ENCODE peak calls at places on chromosomes 2 and 18, in six cellular contexts. N, E, R, A, P and B are unnamed samples. For H3K4me1, the result is how much of the 10 kb centered on the place peaks cover.

GRCh38 chr2:220014961-220015360 is 387.5 kb downstream of the SLC4A3 start:
- DNase-seq in A (no peak), N (no peak), E (no peak), R (no peak), P (no peak), B (no peak)

GRCh38 chr18:69755856-69756496 is 191.7 kb downstream of the CD226 start:
- DNase-seq in A (peak), P (no peak), E (no peak), N (no peak), R (no peak), B (no peak)

GRCh38 chr2:46067501-46068292 is 229.5 kb upstream of the EPAS1 start:
- DNase-seq in P (peak), E (peak), A (no peak), N (no peak), R (no peak), B (peak)

GRCh38 chr2:240134956-240135520 is 1.1 kb downstream of the COPS9 start:
- DNase-seq in N (no peak), E (no peak), R (no peak), A (peak), P (peak), B (no peak)

GRCh38 chr2:3465844-3466481 is 53.4 kb downstream of the ADI1 start:
- DNase-seq in R (no peak), N (no peak), E (peak), A (no peak), P (no peak), B (peak)

GRCh38 chr2:190786404-190787166 is 94.0 kb upstream of the GLS start:
- DNase-seq in N (no peak), R (no peak), A (no peak), P (no peak), E (no peak), B (peak)

GRCh38 chr2:55862269-55862668 is 61.3 kb downstream of the EFEMP1 start:
- DNase-seq in N (no peak), A (no peak), R (no peak), P (no peak), E (peak), B (peak)

GRCh38 chr2:205372141-205372540 is 310.2 kb upstream of the NRP2 start:
- DNase-seq in P (no peak), A (no peak), N (no peak), E (no peak), R (no peak), B (peak)

GRCh38 chr2:164009801-164010337 is 274.1 kb upstream of the FIGN start:
- DNase-seq in P (no peak), R (no peak), N (no peak), A (no peak), E (no peak), B (no peak)

GRCh38 chr2:138997849-138998517 is 217.8 kb upstream of the NXPH2 start:
- DNase-seq in P (no peak), A (no peak), E (no peak), R (no peak), N (no peak), B (peak)

GRCh38 chr18:48879008-48879431 is 71.7 kb downstream of the SMAD7 start:
- DNase-seq in P (peak), N (peak), E (peak), R (no peak), A (no peak), B (no peak)

GRCh38 chr18:79625924-79626561 is 53.6 kb upstream of the CTDP1 start:
- DNase-seq in P (no peak), R (no peak), E (no peak), A (no peak), N (no peak), B (no peak)

GRCh38 chr2:53202063-53202462 is 565.5 kb upstream of the CHAC2 start:
- DNase-seq in N (no peak), A (no peak), P (no peak), E (peak), R (no peak), B (peak)

GRCh38 chr2:240991378-240992263 is 6.8 kb upstream of the SNED1 start:
- DNase-seq in A (no peak), N (peak), R (peak), P (peak), E (peak), B (peak)

GRCh38 chr2:164661349-164661748 is 40.1 kb upstream of the GRB14 start:
- DNase-seq in P (no peak), A (no peak), E (no peak), R (no peak), N (no peak), B (no peak)

GRCh38 chr2:152407204-152407721 is 72.3 kb downstream of the FMNL2 start:
- DNase-seq in R (no peak), P (peak), A (no peak), N (no peak), E (peak), B (peak)

GRCh38 chr2:222756951-222757645 is 85.6 kb downstream of the MOGAT1 start:
- DNase-seq in P (no peak), R (no peak), E (peak), N (no peak), A (no peak), B (peak)

GRCh38 chr2:8743261-8743660 is 61.4 kb downstream of the ID2 start:
- DNase-seq in A (no peak), R (no peak), N (no peak), P (no peak), E (no peak), B (no peak)

GRCh38 chr2:144237845-144238637 is 281.9 kb downstream of the ZEB2 start:
- DNase-seq in P (no peak), R (no peak), A (no peak), E (no peak), N (no peak), B (no peak)

GRCh38 chr2:15253247-15253646 is 307.9 kb downstream of the NBAS start:
- DNase-seq in E (no peak), R (no peak), A (no peak), P (no peak), N (no peak), B (no peak)

GRCh38 chr2:66803651-66804050 is 368.7 kb downstream of the MEIS1 start:
- DNase-seq in A (no peak), P (no peak), E (no peak), R (no peak), N (no peak), B (no peak)

GRCh38 chr2:118530976-118531375 is 316.5 kb downstream of the EN1 start:
- DNase-seq in P (no peak), R (no peak), E (no peak), A (no peak), N (no peak), B (peak)

GRCh38 chr2:231708773-231709635 is 679 bp downstream of the PTMA start:
- DNase-seq in R (no peak), P (peak), E (peak), N (peak), A (peak), B (no peak)

GRCh38 chr2:177602611-177603164 is 210.1 kb downstream of the AGPS start:
- DNase-seq in R (no peak), P (peak), E (no peak), A (no peak), N (no peak), B (no peak)

GRCh38 chr2:207143474-207144190 is 22.1 kb downstream of the KLF7 start:
- DNase-seq in A (peak), R (peak), N (peak), P (peak), E (peak), B (no peak)

GRCh38 chr2:207143131-207143473 is 22.6 kb downstream of the KLF7 start:
- DNase-seq in R (no peak), A (no peak), P (no peak), N (no peak), E (no peak), B (no peak)

GRCh38 chr2:207141381-207141780 is 24.4 kb downstream of the KLF7 start:
- DNase-seq in E (no peak), R (no peak), P (no peak), N (no peak), A (no peak), B (no peak)

GRCh38 chr2:207144191-207144795 is 21.5 kb downstream of the KLF7 start:
- DNase-seq in R (no peak), N (no peak), P (no peak), E (no peak), A (no peak), B (no peak)

DNA sequence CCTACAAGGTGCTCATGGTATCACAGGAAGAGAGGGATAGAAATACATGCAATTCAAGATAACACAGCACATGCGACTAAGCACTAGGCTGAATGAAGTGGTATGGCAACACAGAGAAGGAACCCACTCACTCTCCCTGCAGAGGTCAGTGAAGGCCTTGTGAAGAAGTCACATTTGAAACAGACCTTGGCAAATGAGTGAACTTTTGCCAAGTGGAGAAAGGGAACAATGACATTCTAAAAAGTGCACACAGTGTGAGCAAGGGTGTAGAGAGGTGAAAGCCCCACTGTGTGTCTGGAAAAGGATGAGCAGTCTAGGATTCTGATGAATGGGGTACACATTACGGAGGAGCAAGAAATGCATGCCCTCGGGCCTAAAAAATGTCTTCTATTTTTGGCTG is 23.3 kb downstream of the KLF7 start:
- DNase-seq in R (no peak), A (no peak), E (no peak), N (no peak), P (no peak), B (no peak)
- H3K4me1 ChIP-seq in R (half or more), A (under half), E (under half), N (half or more), P (under half), B (under half)

DNA sequence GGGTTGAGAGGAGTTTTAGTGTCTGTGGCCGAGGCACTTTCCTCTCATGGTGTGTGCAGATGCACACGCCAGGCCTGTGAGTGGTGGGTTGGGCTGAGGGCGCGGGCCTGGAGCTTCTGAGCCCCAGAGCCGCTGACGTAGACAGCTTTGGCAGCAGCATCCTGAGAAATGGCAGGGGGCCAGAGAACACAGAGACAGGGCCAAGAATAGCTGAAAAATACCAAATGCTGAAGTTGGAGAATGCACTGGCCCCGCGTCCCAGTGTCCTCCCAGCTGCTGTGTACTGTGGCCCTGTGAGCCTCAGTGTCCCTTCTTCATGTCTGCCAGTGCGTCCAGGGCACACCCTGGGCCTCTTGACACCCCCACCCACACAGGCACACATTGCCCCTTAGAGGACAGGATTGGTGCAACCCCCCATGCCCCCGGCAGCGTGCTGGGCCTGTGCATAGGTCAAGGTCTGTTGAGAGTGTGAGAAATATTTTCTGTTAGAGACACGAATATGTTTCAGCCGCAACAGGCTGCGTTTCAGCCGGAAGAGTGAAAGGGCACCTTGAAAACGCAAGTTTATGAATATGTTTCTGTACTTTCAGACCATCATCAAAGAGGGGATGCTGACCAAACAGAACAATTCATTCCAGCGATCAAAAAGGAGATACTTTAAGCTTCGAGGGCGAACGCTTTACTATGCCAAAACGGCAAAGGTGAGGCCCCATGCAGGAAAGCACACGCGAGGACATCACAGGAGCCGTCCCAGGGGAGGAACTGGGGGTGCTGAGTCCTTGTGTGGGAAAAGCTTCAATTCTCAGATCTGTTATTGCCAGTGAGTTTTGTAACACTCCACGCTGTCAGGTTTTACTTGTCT is 33.6 kb downstream of the DGKD start:
- DNase-seq in A (no peak), P (no peak), E (peak), N (peak), R (peak), B (no peak)
- H3K27ac ChIP-seq in A (no peak), P (no peak), E (peak), N (peak), R (peak), B (no peak)

GRCh38 chr2:81389203-81389602 is 1084.7 kb upstream of the LRRTM1 start:
- DNase-seq in E (no peak), R (no peak), A (no peak), P (no peak), N (no peak), B (peak)
- TF ChIP-seq CTCF in E (peak), R (no peak), A (no peak), P (peak), N (no peak), B (peak)

GRCh38 chr2:171610824-171611223 is 76.4 kb upstream of the DYNC1I2 start:
- DNase-seq in N (no peak), E (no peak), P (no peak), A (no peak), R (no peak), B (no peak)

GRCh38 chr2:171615071-171615470 is 72.2 kb upstream of the DYNC1I2 start:
- DNase-seq in R (no peak), N (no peak), A (no peak), E (no peak), P (no peak), B (no peak)
- H3K4me1 ChIP-seq in R (under half), N (under half), A (under half), E (under half), P (under half), B (under half)

GRCh38 chr18:36088256-36088655 is 20.9 kb upstream of the RPRD1A start:
- DNase-seq in P (no peak), R (no peak), E (no peak), A (no peak), N (no peak), B (no peak)
- H3K27ac ChIP-seq in P (no peak), R (no peak), E (no peak), A (no peak), N (no peak), B (no peak)

GRCh38 chr2:72278046-72278445 is 130.4 kb upstream of the CYP26B1 start:
- DNase-seq in N (no peak), A (no peak), P (no peak), E (peak), R (no peak), B (peak)

GRCh38 chr2:72276356-72276755 is 128.7 kb upstream of the CYP26B1 start:
- DNase-seq in P (no peak), R (no peak), N (no peak), E (no peak), A (no peak), B (no peak)

GRCh38 chr2:72274284-72274869 is 126.7 kb upstream of the CYP26B1 start:
- DNase-seq in P (no peak), R (no peak), N (no peak), A (no peak), E (peak), B (no peak)

GRCh38 chr2:72275084-72275483 is 127.4 kb upstream of the CYP26B1 start:
- DNase-seq in R (no peak), N (no peak), A (no peak), P (no peak), E (peak), B (no peak)

GRCh38 chr2:72276876-72277275 is 129.2 kb upstream of the CYP26B1 start:
- DNase-seq in P (no peak), R (no peak), A (no peak), N (no peak), E (no peak), B (no peak)
- TF ChIP-seq CTCF in P (no peak), R (no peak), A (no peak), N (no peak), E (no peak), B (no peak)